ENCODE peak calls at places on chromosomes 13 and 19, in four cellular contexts. D is A549, T is HepG2, S is SK-N-SH. J is an unnamed sample.

GRCh38 chr19:32599736-32600157 is 18.8 kb downstream of the PDCD5 start:
- DNase-seq in D (peak), S (peak), T (peak), J (no peak)

GRCh38 chr13:66513728-66514127 is 716.4 kb downstream of the PCDH9 start:
- DNase-seq in D (no peak), S (no peak), T (no peak), J (no peak)

GRCh38 chr19:4715529-4716221 is 8.0 kb downstream of the DPP9 start:
- DNase-seq in D (no peak), T (peak), S (peak), J (no peak)

GRCh38 chr13:40589285-40590109 is 76.9 kb downstream of the FOXO1 start:
- DNase-seq in S (no peak), T (peak), D (peak), J (peak)

GRCh38 chr13:94702181-94703041 is 9.9 kb downstream of the SOX21 start:
- DNase-seq in S (peak), D (no peak), T (no peak), J (no peak)

GRCh38 chr19:15379996-15380647 is 535 bp upstream of the AKAP8 start:
- DNase-seq in D (peak), S (no peak), T (peak), J (no peak)

GRCh38 chr19:58559275-58560006 is 1.0 kb upstream of the UBE2M start:
- DNase-seq in S (peak), D (peak), T (peak), J (peak)

GRCh38 chr19:39167461-39168257 is 29.1 kb upstream of the NCCRP1 start:
- DNase-seq in D (no peak), T (no peak), S (no peak), J (no peak)

GRCh38 chr13:100075700-100076587 is 12.9 kb upstream of the PCCA start:
- DNase-seq in D (no peak), T (peak), S (no peak), J (no peak)

GRCh38 chr19:1394252-1395193 is 6.8 kb downstream of the GAMT start:
- DNase-seq in S (no peak), T (no peak), D (no peak), J (no peak)

GRCh38 chr13:112985803-112986408 is 16.9 kb downstream of the MCF2L start:
- DNase-seq in T (no peak), S (no peak), D (no peak), J (no peak)

GRCh38 chr13:21501709-21502108 is 42.6 kb upstream of the ZDHHC20 start:
- DNase-seq in D (peak), T (peak), S (no peak), J (no peak)

GRCh38 chr19:38250821-38251563 is 5.2 kb downstream of the PPP1R14A start:
- DNase-seq in T (peak), D (no peak), S (no peak), J (no peak)

GRCh38 chr19:10503002-10503789 is at the start of gene KEAP1:
- DNase-seq in T (peak), D (peak), S (peak), J (no peak)

GRCh38 chr19:18086590-18087138 is at the start of gene IL12RB1:
- DNase-seq in S (no peak), T (no peak), D (no peak), J (peak)

GRCh38 chr13:78606471-78607408 is 3.4 kb upstream of the POU4F1 start:
- DNase-seq in T (no peak), D (no peak), S (no peak), J (no peak)

GRCh38 chr13:78603240-78603947 is at the start of gene POU4F1:
- DNase-seq in T (peak), D (peak), S (peak), J (peak)

GRCh38 chr13:78607409-78608253 is 4.3 kb upstream of the POU4F1 start:
- DNase-seq in D (no peak), S (peak), T (no peak), J (no peak)

GRCh38 chr13:78602561-78603239 is 652 bp downstream of the POU4F1 start:
- DNase-seq in S (no peak), T (no peak), D (no peak), J (no peak)

DNA sequence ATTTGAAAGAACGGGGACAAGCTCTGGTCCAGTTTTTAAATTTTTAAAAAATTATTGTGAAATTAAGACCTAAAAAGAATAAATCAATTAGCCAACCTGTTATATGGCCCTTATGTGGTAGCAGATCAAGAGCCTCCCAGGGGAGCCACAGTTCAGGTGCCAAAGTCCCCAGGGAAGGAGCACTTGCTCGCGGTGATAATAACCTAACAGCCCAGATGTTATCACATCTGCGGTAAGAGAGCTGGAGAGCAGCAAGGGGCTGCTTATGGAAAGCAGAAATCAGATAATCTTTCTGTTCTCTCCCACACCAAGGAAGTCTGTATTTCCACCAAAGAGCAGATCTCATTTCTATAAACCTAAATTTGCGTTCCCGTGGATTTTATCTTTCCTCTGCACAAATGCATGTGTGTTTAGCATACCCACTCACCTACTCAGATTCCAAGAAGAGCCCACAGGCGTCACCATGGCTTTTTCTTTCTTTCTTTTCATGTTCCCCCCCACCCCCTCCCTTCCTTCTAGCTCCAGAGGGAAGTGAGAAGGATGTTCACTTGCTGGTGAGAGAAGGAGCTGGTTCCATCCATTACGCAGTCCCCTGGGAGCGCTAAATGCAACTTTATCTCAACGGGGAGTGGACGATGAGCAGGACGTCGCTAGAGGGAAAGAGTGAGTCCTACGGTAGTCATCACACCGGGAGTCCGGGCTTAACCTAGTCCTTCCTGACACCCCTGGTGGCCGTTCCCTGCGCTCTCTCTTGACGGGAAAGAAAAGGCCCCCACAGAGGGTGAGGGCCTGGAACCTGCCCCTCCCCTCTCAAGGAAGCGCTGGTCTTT is 1.6 kb upstream of the POU4F1 start:
- DNase-seq in S (peak), D (peak), T (peak), J (no peak)
- TF ChIP-seq PBX3 in S (no peak), D (no peak), T (no peak), J (no peak)

DNA sequence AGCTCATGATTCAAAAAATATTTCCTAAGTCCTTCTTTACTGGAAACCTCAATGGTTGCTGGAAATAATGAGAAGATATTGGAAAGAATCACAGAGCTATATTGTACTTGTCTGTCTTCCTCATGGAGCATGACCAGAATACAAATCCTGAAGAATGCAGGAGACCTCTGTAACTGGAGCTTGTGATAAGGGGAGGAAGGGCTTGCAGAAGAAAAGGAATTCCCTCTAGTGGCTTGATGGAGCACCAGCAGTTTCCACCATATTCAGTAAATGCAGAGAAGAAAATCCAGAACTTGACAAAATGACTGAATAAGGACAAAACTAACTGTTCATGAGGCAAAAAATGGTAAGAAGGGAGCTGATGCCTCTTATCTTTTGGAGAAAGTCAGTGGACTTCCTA is 1333.1 kb downstream of the EFNB2 start:
- DNase-seq in D (peak), T (no peak), S (peak), J (no peak)
- TF ChIP-seq PBX3 in D (no peak), T (no peak), S (no peak), J (no peak)

GRCh38 chr19:30069535-30070197 is 127.6 kb downstream of the URI1 start:
- DNase-seq in S (no peak), D (no peak), T (no peak), J (no peak)
- TF ChIP-seq PBX3 in S (no peak), D (no peak), T (no peak), J (no peak)

DNA sequence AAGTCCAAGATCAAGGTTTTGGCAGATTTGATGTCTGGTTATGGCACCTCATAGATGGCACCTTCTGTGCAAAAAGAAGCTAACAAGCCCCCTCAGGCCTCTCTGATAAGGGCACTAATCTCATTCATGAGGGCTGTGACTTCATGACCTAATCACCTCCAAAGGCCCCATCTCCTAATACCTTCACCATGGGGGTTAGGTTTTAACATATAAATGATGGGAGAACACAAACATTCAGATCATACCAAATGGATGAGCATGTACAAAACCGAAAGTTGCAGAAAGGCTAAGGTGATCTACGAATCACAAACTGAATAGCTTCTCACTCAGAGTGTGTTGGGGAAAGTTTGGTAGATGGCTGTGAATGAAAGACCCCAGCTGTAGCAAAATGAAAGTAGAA is 217.4 kb downstream of the TBC1D4 start:
- DNase-seq in S (no peak), T (no peak), D (no peak), J (no peak)
- TF ChIP-seq PBX3 in S (no peak), T (no peak), D (no peak), J (no peak)

GRCh38 chr13:27110056-27110746 is 61.4 kb downstream of the USP12 start:
- DNase-seq in T (no peak), S (no peak), D (no peak), J (no peak)
- TF ChIP-seq PBX3 in T (no peak), S (no peak), D (no peak), J (no peak)

DNA sequence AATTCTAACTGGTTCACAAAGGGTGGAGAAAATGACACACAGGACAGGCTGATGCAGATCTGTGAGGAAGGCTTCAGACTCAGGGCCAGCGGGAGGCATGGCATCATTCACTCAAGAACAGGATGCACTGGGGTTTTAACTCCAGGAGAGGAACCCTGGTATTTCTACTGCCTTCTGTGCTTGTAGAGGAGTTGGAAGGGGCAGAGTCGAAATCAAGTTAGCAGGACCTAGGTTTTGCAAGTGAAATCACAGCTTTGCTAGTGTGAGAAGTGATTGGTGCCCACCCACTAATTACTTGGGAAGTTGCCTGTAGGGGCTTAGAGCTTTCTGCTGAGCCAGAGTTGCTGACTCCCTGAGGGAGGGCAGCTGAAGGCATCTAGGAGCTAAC is 92.7 kb downstream of the AKAP11 start:
- DNase-seq in S (no peak), D (peak), T (no peak), J (no peak)
- TF ChIP-seq PBX3 in S (no peak), D (no peak), T (no peak), J (no peak)

GRCh38 chr19:40803857-40804782 is 5.1 kb downstream of the EGLN2 start:
- DNase-seq in D (no peak), S (no peak), T (peak), J (peak)
- TF ChIP-seq PBX3 in D (no peak), S (no peak), T (no peak), J (no peak)

J was measured in GM12878.